ENCODE peak calls at places on chromosomes 11 and 22, in six cellular contexts. One of them, this sample, is unnamed.

GRCh38 chr22:33674357-33674756 is 245.9 kb downstream of the LARGE1 start:
- DNase-seq in psoas muscle: no peak
- DNase-seq in kidney: no peak
- DNase-seq in fibroblast of villous mesenchyme: no peak
- DNase-seq in pancreas: no peak
- DNase-seq in HFF-Myc: no peak
- DNase-seq in this sample: no peak

GRCh38 chr11:46410021-46410420 is 18.4 kb upstream of the CHRM4 start:
- DNase-seq in psoas muscle: no peak
- DNase-seq in kidney: no peak
- DNase-seq in fibroblast of villous mesenchyme: peak; percentile 57
- DNase-seq in pancreas: no peak
- DNase-seq in HFF-Myc: no peak
- DNase-seq in this sample: no peak

GRCh38 chr11:57310630-57311086 is 14.1 kb downstream of the TNKS1BP1 start:
- DNase-seq in psoas muscle: no peak
- DNase-seq in kidney: no peak
- DNase-seq in fibroblast of villous mesenchyme: peak; percentile 78
- DNase-seq in pancreas: no peak
- DNase-seq in HFF-Myc: no peak
- DNase-seq in this sample: peak; percentile 88

GRCh38 chr11:123188508-123189165 is 6.4 kb downstream of the CLMP start:
- DNase-seq in psoas muscle: no peak
- DNase-seq in kidney: no peak
- DNase-seq in fibroblast of villous mesenchyme: peak; percentile 99
- DNase-seq in pancreas: no peak
- DNase-seq in HFF-Myc: peak; percentile 85
- DNase-seq in this sample: peak; percentile 50

GRCh38 chr11:1873048-1873812 is 18.5 kb downstream of the PRR33 start:
- DNase-seq in psoas muscle: peak; percentile 34
- DNase-seq in kidney: peak; percentile 68
- DNase-seq in fibroblast of villous mesenchyme: peak; percentile 47
- DNase-seq in pancreas: peak; percentile 54
- DNase-seq in HFF-Myc: no peak
- DNase-seq in this sample: peak; percentile 15

GRCh38 chr11:73478737-73479347 is 102.6 kb downstream of the RELT start:
- DNase-seq in psoas muscle: no peak
- DNase-seq in kidney: no peak
- DNase-seq in fibroblast of villous mesenchyme: peak; percentile 47
- DNase-seq in pancreas: no peak
- DNase-seq in HFF-Myc: no peak
- DNase-seq in this sample: peak; percentile 4

GRCh38 chr22:48047722-48048500 is 1285.5 kb downstream of the TBC1D22A start:
- DNase-seq in psoas muscle: no peak
- DNase-seq in kidney: no peak
- DNase-seq in fibroblast of villous mesenchyme: no peak
- DNase-seq in pancreas: no peak
- DNase-seq in HFF-Myc: no peak
- DNase-seq in this sample: no peak

GRCh38 chr11:59770869-59771268 is 15.7 kb downstream of the STX3 start:
- DNase-seq in psoas muscle: no peak
- DNase-seq in kidney: no peak
- DNase-seq in fibroblast of villous mesenchyme: no peak
- DNase-seq in pancreas: no peak
- DNase-seq in HFF-Myc: no peak
- DNase-seq in this sample: no peak

GRCh38 chr11:109851780-109852390 is 241.3 kb upstream of the ZC3H12C start:
- DNase-seq in psoas muscle: no peak
- DNase-seq in kidney: peak; percentile 28
- DNase-seq in fibroblast of villous mesenchyme: no peak
- DNase-seq in pancreas: no peak
- DNase-seq in HFF-Myc: no peak
- DNase-seq in this sample: no peak

GRCh38 chr22:33083212-33083611 is 25.0 kb upstream of the SYN3 start:
- DNase-seq in psoas muscle: no peak
- DNase-seq in kidney: no peak
- DNase-seq in fibroblast of villous mesenchyme: no peak
- DNase-seq in pancreas: no peak
- DNase-seq in HFF-Myc: no peak
- DNase-seq in this sample: no peak

GRCh38 chr11:75719639-75720239 is 2.1 kb downstream of the MOGAT2 start:
- DNase-seq in psoas muscle: no peak
- DNase-seq in kidney: no peak
- DNase-seq in fibroblast of villous mesenchyme: no peak
- DNase-seq in pancreas: no peak
- DNase-seq in HFF-Myc: no peak
- DNase-seq in this sample: no peak

GRCh38 chr22:26516503-26516902 is 4.2 kb upstream of the TFIP11 start:
- DNase-seq in psoas muscle: no peak
- DNase-seq in kidney: no peak
- DNase-seq in fibroblast of villous mesenchyme: no peak
- DNase-seq in pancreas: no peak
- DNase-seq in HFF-Myc: no peak
- DNase-seq in this sample: no peak

GRCh38 chr22:47352920-47353700 is 590.7 kb downstream of the TBC1D22A start:
- DNase-seq in psoas muscle: no peak
- DNase-seq in kidney: no peak
- DNase-seq in fibroblast of villous mesenchyme: no peak
- DNase-seq in pancreas: no peak
- DNase-seq in HFF-Myc: no peak
- DNase-seq in this sample: no peak

GRCh38 chr22:46063861-46064235 is 86.5 kb upstream of the PPARA start:
- DNase-seq in psoas muscle: no peak
- DNase-seq in kidney: peak; percentile 58
- DNase-seq in fibroblast of villous mesenchyme: peak; percentile 45
- DNase-seq in pancreas: peak; percentile 50
- DNase-seq in HFF-Myc: no peak
- DNase-seq in this sample: no peak
- H3K4me3 ChIP-seq in psoas muscle: peak overlapping the region; percentile 88
- H3K4me3 ChIP-seq in kidney: peak overlapping the region; percentile 14
- H3K4me3 ChIP-seq in fibroblast of villous mesenchyme: no peak overlapping the region
- H3K4me3 ChIP-seq in pancreas: peak overlapping the region; percentile 8
- H3K4me3 ChIP-seq in HFF-Myc: no peak overlapping the region
- H3K4me3 ChIP-seq in this sample: no peak overlapping the region

DNA sequence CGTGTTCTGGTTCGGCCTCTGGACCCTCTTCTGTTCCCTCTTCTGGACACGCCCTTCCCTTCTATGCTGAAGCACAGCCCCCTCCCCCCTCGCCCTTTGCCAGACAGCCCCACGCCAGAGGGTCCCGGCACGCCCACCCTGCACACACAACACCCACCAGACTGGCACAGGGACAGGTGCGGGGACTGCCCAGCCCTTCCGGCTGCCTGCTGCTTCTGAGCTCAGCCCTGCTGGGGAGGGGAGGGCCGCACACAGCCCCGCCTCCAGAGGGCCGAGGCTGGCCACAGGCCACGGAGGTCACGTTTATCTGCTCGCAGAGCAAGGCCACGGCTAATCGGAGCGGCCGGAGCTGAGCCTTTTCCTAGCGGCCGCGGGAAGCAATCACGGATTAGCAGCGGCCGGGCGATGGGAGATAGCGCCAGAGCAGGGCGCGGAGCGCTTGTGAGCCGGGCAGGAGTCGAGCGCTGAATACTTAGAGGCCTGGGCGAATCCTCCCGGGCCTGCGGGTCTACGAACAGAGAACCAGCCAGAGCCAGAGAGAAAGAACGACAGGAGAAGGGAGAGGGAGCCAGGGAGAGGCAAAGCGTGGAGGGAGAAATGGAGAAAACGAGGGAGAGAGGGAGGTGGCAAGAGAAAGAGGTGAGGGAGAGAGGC is 21.5 kb downstream of the OTUB1 start:
- DNase-seq in psoas muscle: peak; percentile 86
- DNase-seq in kidney: peak; percentile 95
- DNase-seq in fibroblast of villous mesenchyme: peak; percentile 65
- DNase-seq in pancreas: peak; percentile 87
- DNase-seq in HFF-Myc: no peak
- DNase-seq in this sample: peak; percentile 71
- TF ChIP-seq CTCF in psoas muscle: peak; percentile 27
- TF ChIP-seq CTCF in kidney: no peak
- TF ChIP-seq CTCF in fibroblast of villous mesenchyme: peak; percentile 42
- TF ChIP-seq CTCF in pancreas: peak; percentile 38
- TF ChIP-seq CTCF in HFF-Myc: no peak
- TF ChIP-seq CTCF in this sample: peak; percentile 25

GRCh38 chr11:65833297-65834030 is at the start of gene SNX32:
- DNase-seq in psoas muscle: peak; percentile 97
- DNase-seq in kidney: peak; percentile 98
- DNase-seq in fibroblast of villous mesenchyme: peak; percentile 91
- DNase-seq in pancreas: peak; percentile 97
- DNase-seq in HFF-Myc: peak; percentile 75
- DNase-seq in this sample: peak; percentile 62
- H3K4me3 ChIP-seq in psoas muscle: peak within 1 kb of the TSS; percentile 73
- H3K4me3 ChIP-seq in kidney: peak within 1 kb of the TSS; percentile 85
- H3K4me3 ChIP-seq in fibroblast of villous mesenchyme: peak within 1 kb of the TSS; percentile 72
- H3K4me3 ChIP-seq in pancreas: peak within 1 kb of the TSS; percentile 42
- H3K4me3 ChIP-seq in HFF-Myc: peak within 1 kb of the TSS; percentile 73
- H3K4me3 ChIP-seq in this sample: peak within 1 kb of the TSS; percentile 72

DNA sequence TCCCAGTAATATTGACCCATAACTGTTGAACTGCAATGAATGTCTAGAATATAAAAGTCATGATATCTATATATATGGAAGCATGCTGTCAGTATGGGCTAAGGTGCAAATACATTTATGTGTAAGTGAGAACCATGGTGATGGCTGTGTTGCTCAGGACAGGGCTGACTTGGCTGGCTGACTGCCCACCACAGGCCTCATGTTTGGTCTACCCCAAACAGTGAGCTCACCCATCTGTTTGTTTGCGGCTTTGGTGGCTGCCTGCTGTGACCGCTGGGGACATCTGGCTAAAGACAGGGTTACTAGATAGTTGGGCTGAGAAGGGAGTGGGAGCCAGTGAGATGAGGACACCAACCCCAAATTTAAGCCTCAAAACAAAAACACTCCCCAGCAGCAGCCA is 6.3 kb downstream of the CD44 start:
- DNase-seq in psoas muscle: peak; percentile 25
- DNase-seq in kidney: no peak
- DNase-seq in fibroblast of villous mesenchyme: no peak
- DNase-seq in pancreas: no peak
- DNase-seq in HFF-Myc: no peak
- DNase-seq in this sample: no peak
- TF ChIP-seq CTCF in psoas muscle: no peak
- TF ChIP-seq CTCF in kidney: no peak
- TF ChIP-seq CTCF in fibroblast of villous mesenchyme: no peak
- TF ChIP-seq CTCF in pancreas: no peak
- TF ChIP-seq CTCF in HFF-Myc: no peak
- TF ChIP-seq CTCF in this sample: no peak

GRCh38 chr11:94545641-94546470 is 2.1 kb downstream of the FUT4 start:
- DNase-seq in psoas muscle: no peak
- DNase-seq in kidney: no peak
- DNase-seq in fibroblast of villous mesenchyme: no peak
- DNase-seq in pancreas: no peak
- DNase-seq in HFF-Myc: no peak
- DNase-seq in this sample: no peak
- H3K4me3 ChIP-seq in psoas muscle: peak overlapping the region; percentile 82
- H3K4me3 ChIP-seq in kidney: peak overlapping the region; percentile 71
- H3K4me3 ChIP-seq in fibroblast of villous mesenchyme: peak overlapping the region; percentile 62
- H3K4me3 ChIP-seq in pancreas: peak overlapping the region; percentile 79
- H3K4me3 ChIP-seq in HFF-Myc: peak overlapping the region; percentile 55
- H3K4me3 ChIP-seq in this sample: no peak overlapping the region

GRCh38 chr11:93361435-93361834 is 30.9 kb downstream of the DEUP1 start:
- DNase-seq in psoas muscle: no peak
- DNase-seq in kidney: no peak
- DNase-seq in fibroblast of villous mesenchyme: no peak
- DNase-seq in pancreas: no peak
- DNase-seq in HFF-Myc: no peak
- DNase-seq in this sample: no peak
- TF ChIP-seq CTCF in psoas muscle: peak; percentile 7
- TF ChIP-seq CTCF in kidney: no peak
- TF ChIP-seq CTCF in fibroblast of villous mesenchyme: peak; percentile 7
- TF ChIP-seq CTCF in pancreas: peak; percentile 19
- TF ChIP-seq CTCF in HFF-Myc: no peak
- TF ChIP-seq CTCF in this sample: no peak

GRCh38 chr22:40678493-40679248 is 613 bp upstream of the MCHR1 start:
- DNase-seq in psoas muscle: no peak
- DNase-seq in kidney: no peak
- DNase-seq in fibroblast of villous mesenchyme: no peak
- DNase-seq in pancreas: no peak
- DNase-seq in HFF-Myc: no peak
- DNase-seq in this sample: no peak
- H3K4me3 ChIP-seq in psoas muscle: no peak overlapping the region
- H3K4me3 ChIP-seq in kidney: no peak overlapping the region
- H3K4me3 ChIP-seq in fibroblast of villous mesenchyme: no peak overlapping the region
- H3K4me3 ChIP-seq in pancreas: no peak overlapping the region
- H3K4me3 ChIP-seq in HFF-Myc: no peak overlapping the region
- H3K4me3 ChIP-seq in this sample: no peak overlapping the region

DNA sequence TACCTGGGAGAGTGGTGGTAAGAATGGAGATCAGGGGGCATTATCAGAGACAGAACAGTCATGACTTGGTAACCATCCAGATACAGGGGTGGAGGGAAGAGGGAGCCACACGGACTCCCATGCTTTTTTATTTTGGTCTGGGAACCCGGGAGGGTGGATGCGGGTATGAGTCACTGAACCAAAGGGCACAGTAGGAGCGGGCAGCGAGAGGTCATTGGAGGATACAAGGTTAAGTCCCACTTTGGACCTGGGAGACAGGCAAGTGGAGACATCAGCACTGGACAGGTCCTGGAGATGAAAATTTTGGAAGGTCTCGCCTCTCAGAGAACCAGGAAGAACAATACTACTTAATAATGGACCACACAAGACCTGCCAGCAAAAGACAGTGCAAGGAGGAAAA is 6.7 kb downstream of the HDHD5 start:
- DNase-seq in psoas muscle: no peak
- DNase-seq in kidney: no peak
- DNase-seq in fibroblast of villous mesenchyme: no peak
- DNase-seq in pancreas: no peak
- DNase-seq in HFF-Myc: no peak
- DNase-seq in this sample: no peak
- TF ChIP-seq CTCF in psoas muscle: no peak
- TF ChIP-seq CTCF in kidney: no peak
- TF ChIP-seq CTCF in fibroblast of villous mesenchyme: no peak
- TF ChIP-seq CTCF in pancreas: no peak
- TF ChIP-seq CTCF in HFF-Myc: no peak
- TF ChIP-seq CTCF in this sample: no peak